ENCODE peak calls at places on chromosomes 11 and 22, in six cellular contexts. One of them, this sample, is unnamed.
A peak's percentile ranks its signal among the peaks of the same experiment; 100 is the strongest.

GRCh38 chr11:122046846-122047245 is 69.2 kb downstream of the BLID start:
- DNase-seq in HTR-8/SVneo: no peak
- DNase-seq in memory B cell: no peak
- DNase-seq in Caki2: no peak
- DNase-seq in dorsolateral prefrontal cortex: no peak
- DNase-seq in hypothalamus: no peak
- DNase-seq in this sample: no peak

GRCh38 chr11:89922195-89922660 is at the start of gene TRIM49D1:
- DNase-seq in hypothalamus: no peak
- DNase-seq in Caki2: no peak
- DNase-seq in HTR-8/SVneo: no peak
- DNase-seq in dorsolateral prefrontal cortex: no peak
- DNase-seq in memory B cell: no peak
- DNase-seq in this sample: no peak

GRCh38 chr11:45193695-45194094 is 47.3 kb downstream of the PRDM11 start:
- DNase-seq in Caki2: no peak
- DNase-seq in hypothalamus: no peak
- DNase-seq in dorsolateral prefrontal cortex: no peak
- DNase-seq in HTR-8/SVneo: no peak
- DNase-seq in memory B cell: no peak
- DNase-seq in this sample: no peak

GRCh38 chr11:128318856-128319474 is 268.4 kb downstream of the ETS1 start:
- DNase-seq in HTR-8/SVneo: no peak
- DNase-seq in dorsolateral prefrontal cortex: no peak
- DNase-seq in hypothalamus: no peak
- DNase-seq in memory B cell: peak; percentile 35
- DNase-seq in Caki2: no peak
- DNase-seq in this sample: no peak

GRCh38 chr11:124865902-124866851 is 945 bp downstream of the ROBO3 start:
- DNase-seq in dorsolateral prefrontal cortex: no peak
- DNase-seq in Caki2: peak; percentile 20
- DNase-seq in memory B cell: peak; percentile 53
- DNase-seq in hypothalamus: no peak
- DNase-seq in HTR-8/SVneo: peak; percentile 17
- DNase-seq in this sample: peak; percentile 80

GRCh38 chr22:25346859-25347751 is 127.7 kb downstream of the CRYBB2 start:
- DNase-seq in HTR-8/SVneo: no peak
- DNase-seq in dorsolateral prefrontal cortex: no peak
- DNase-seq in hypothalamus: no peak
- DNase-seq in memory B cell: no peak
- DNase-seq in Caki2: no peak
- DNase-seq in this sample: no peak

GRCh38 chr11:128472128-128473110 is 114.9 kb downstream of the ETS1 start:
- DNase-seq in hypothalamus: no peak
- DNase-seq in memory B cell: no peak
- DNase-seq in HTR-8/SVneo: peak; percentile 12
- DNase-seq in Caki2: no peak
- DNase-seq in dorsolateral prefrontal cortex: no peak
- DNase-seq in this sample: no peak

GRCh38 chr11:104365676-104366075 is 201.7 kb upstream of the PDGFD start:
- DNase-seq in dorsolateral prefrontal cortex: no peak
- DNase-seq in Caki2: no peak
- DNase-seq in memory B cell: no peak
- DNase-seq in HTR-8/SVneo: no peak
- DNase-seq in hypothalamus: no peak
- DNase-seq in this sample: no peak

GRCh38 chr22:50627914-50628542 is at the start of gene ARSA:
- DNase-seq in Caki2: peak; percentile 72
- DNase-seq in dorsolateral prefrontal cortex: peak; percentile 73
- DNase-seq in memory B cell: peak; percentile 71
- DNase-seq in HTR-8/SVneo: peak; percentile 75
- DNase-seq in hypothalamus: peak; percentile 78
- DNase-seq in this sample: peak; percentile 78

This sample was measured in mesothelial cell of epicardium.